ENCODE peak calls at places on chromosome 3, in four cellular contexts. Q is IMR-90, E is neuronal stem cell, S is NCI-H1092. V is an unnamed sample.

GRCh38 chr3:102141096-102141912 is 292.0 kb downstream of the NFKBIZ start:
- DNase-seq in S (no peak), E (no peak), Q (peak), V (no peak)

GRCh38 chr3:150216041-150216811 is 191.9 kb upstream of the TSC22D2 start:
- DNase-seq in Q (peak), E (no peak), S (peak), V (peak)

GRCh38 chr3:69490971-69491370 is 105.1 kb upstream of the FRMD4B start:
- DNase-seq in E (peak), S (no peak), Q (no peak), V (no peak)

GRCh38 chr3:101273608-101274007 is 46.8 kb downstream of the IMPG2 start:
- DNase-seq in S (no peak), E (no peak), Q (no peak), V (no peak)

GRCh38 chr3:4245671-4246070 is 57.5 kb upstream of the SETMAR start:
- DNase-seq in E (no peak), Q (no peak), S (no peak), V (no peak)

GRCh38 chr3:51311055-51311454 is 74.0 kb upstream of the MANF start:
- DNase-seq in Q (peak), E (no peak), S (no peak), V (no peak)

GRCh38 chr3:190048831-190049541 is 71.7 kb downstream of the P3H2 start:
- DNase-seq in Q (peak), S (no peak), E (no peak), V (peak)

GRCh38 chr3:40848411-40848810 is 323.7 kb downstream of the ZNF621 start:
- DNase-seq in S (no peak), Q (no peak), E (no peak), V (no peak)

GRCh38 chr3:14245240-14245639 is 66.6 kb downstream of the LSM3 start:
- DNase-seq in S (no peak), Q (no peak), E (no peak), V (no peak)

GRCh38 chr3:49255112-49255511 is 21.9 kb downstream of the C3orf62 start:
- DNase-seq in Q (no peak), S (no peak), E (no peak), V (no peak)

GRCh38 chr3:37859908-37860199 is 1.8 kb upstream of the CTDSPL start:
- DNase-seq in Q (no peak), E (no peak), S (no peak), V (no peak)

GRCh38 chr3:173584834-173585831 is 187.6 kb downstream of the NLGN1 start:
- DNase-seq in E (peak), Q (peak), S (no peak), V (peak)

GRCh38 chr3:56682458-56683121 is 475 bp downstream of the TASOR start:
- DNase-seq in S (peak), E (peak), Q (peak), V (peak)

GRCh38 chr3:153165211-153165815 is 3.3 kb downstream of the RAP2B start:
- DNase-seq in S (no peak), Q (peak), E (no peak), V (no peak)